ENCODE peak calls at places on chromosomes 16 and 17, in nine cellular contexts. L is activated CD8-positive, alpha-beta T cell treated with anti-CD3 and anti-CD28 coated beads, Interleukin-2, amount 10 ng/mL, durations not matched to agents 7 days and 5 days; W is heart right ventricle; X is fibroblast of mammary gland; C is hepatocyte; K is AML-193; R is nephron progenitor cell; H is epithelial cell of proximal tubule; Q is B cell. P is an unnamed sample.

GRCh38 chr16:85136213-85136704 is 24.0 kb upstream of the CIBAR2 start:
- DNase-seq in W (peak), C (no peak), X (peak), L (no peak), Q (no peak), H (no peak), K (peak), R (peak), P (no peak)

GRCh38 chr16:29307598-29308507 is 98.7 kb downstream of the NPIPB11 start:
- DNase-seq in H (no peak), K (no peak), R (no peak), C (no peak), W (no peak), X (peak), L (no peak), Q (no peak), P (no peak)

GRCh38 chr16:3485821-3486505 is 9.3 kb downstream of the C16orf90 start:
- DNase-seq in H (no peak), C (no peak), L (no peak), X (no peak), K (no peak), Q (no peak), R (no peak), W (no peak), P (no peak)

GRCh38 chr17:28227278-28228108 is 91.5 kb upstream of the TMEM97 start:
- DNase-seq in W (peak), Q (peak), K (no peak), H (no peak), L (peak), C (peak), X (peak), R (peak), P (peak)

GRCh38 chr17:48241131-48241591 is 133.6 kb downstream of the SNX11 start:
- DNase-seq in H (no peak), W (peak), X (peak), Q (no peak), R (peak), C (peak), K (peak), L (peak), P (peak)

GRCh38 chr17:5584971-5585794 is 874 bp upstream of the NLRP1 start:
- DNase-seq in W (no peak), C (no peak), R (no peak), L (no peak), Q (no peak), K (no peak), H (peak), X (peak), P (no peak)

GRCh38 chr16:23801387-23801786 is 34.4 kb upstream of the PRKCB start:
- DNase-seq in C (peak), X (peak), W (peak), H (no peak), K (peak), Q (peak), R (peak), L (peak), P (peak)

GRCh38 chr16:90046971-90047713 is 27.9 kb upstream of the DBNDD1 start:
- DNase-seq in Q (no peak), W (peak), K (no peak), X (peak), H (no peak), L (no peak), C (peak), R (peak), P (peak)

GRCh38 chr16:29820271-29820701 is at the start of gene MVP:
- DNase-seq in X (peak), K (peak), W (peak), L (peak), R (peak), Q (peak), C (peak), H (no peak), P (peak)

GRCh38 chr17:27247071-27247957 is 46.6 kb upstream of the WSB1 start:
- DNase-seq in L (no peak), W (peak), Q (no peak), C (peak), X (peak), H (no peak), K (no peak), R (no peak), P (peak)

GRCh38 chr16:67112591-67113399 is 3.1 kb downstream of the PHAF1 start:
- DNase-seq in C (no peak), R (no peak), H (no peak), L (no peak), K (no peak), W (no peak), Q (no peak), X (no peak), P (no peak)

GRCh38 chr16:15031179-15031578 is 24.7 kb downstream of the NTAN1 start:
- DNase-seq in Q (no peak), L (peak), X (no peak), C (no peak), R (no peak), H (no peak), K (no peak), W (no peak), P (no peak)

GRCh38 chr17:58693208-58693607 is 806 bp downstream of the RAD51C start:
- DNase-seq in K (no peak), X (peak), H (no peak), R (no peak), C (no peak), L (no peak), W (no peak), Q (no peak), P (no peak)

GRCh38 chr16:65195998-65196397 is 74.1 kb upstream of the CDH11 start:
- DNase-seq in X (no peak), R (no peak), L (no peak), K (no peak), C (peak), H (no peak), Q (no peak), W (no peak), P (no peak)

GRCh38 chr16:46715769-46716305 is 26.4 kb downstream of the ORC6 start:
- DNase-seq in Q (no peak), W (peak), H (no peak), X (peak), L (no peak), K (no peak), R (no peak), C (no peak), P (no peak)

GRCh38 chr17:73663614-73664013 is 19.4 kb upstream of the SDK2 start:
- DNase-seq in X (no peak), W (no peak), L (no peak), H (no peak), Q (no peak), R (no peak), C (no peak), K (no peak), P (no peak)

GRCh38 chr16:82767198-82767597 is 140.4 kb downstream of the CDH13 start:
- DNase-seq in H (no peak), X (no peak), K (no peak), L (no peak), W (no peak), R (no peak), C (no peak), Q (no peak), P (no peak)

GRCh38 chr16:3510410-3510809 is 9.6 kb downstream of the CLUAP1 start:
- DNase-seq in W (no peak), X (no peak), R (no peak), L (no peak), H (no peak), C (no peak), K (no peak), Q (no peak), P (no peak)

GRCh38 chr16:67857547-67858233 is 10.2 kb upstream of the CENPT start:
- DNase-seq in X (peak), L (no peak), K (no peak), C (peak), H (peak), W (peak), R (no peak), Q (no peak), P (peak)

GRCh38 chr17:8965394-8966168 is at the start of gene PIK3R5:
- DNase-seq in L (peak), R (peak), Q (peak), X (no peak), H (no peak), W (peak), K (peak), C (peak), P (peak)

GRCh38 chr17:69057280-69057679 is 3.4 kb downstream of the ABCA9 start:
- DNase-seq in C (no peak), X (no peak), L (no peak), W (no peak), Q (no peak), K (no peak), R (no peak), H (no peak), P (no peak)

GRCh38 chr17:68328676-68329075 is 37.4 kb downstream of the ARSG start:
- DNase-seq in R (no peak), H (no peak), W (no peak), C (peak), L (no peak), Q (no peak), X (no peak), K (no peak), P (no peak)

GRCh38 chr16:86597880-86598606 is 19.7 kb downstream of the FOXL1 start:
- DNase-seq in W (no peak), X (no peak), L (no peak), K (no peak), H (no peak), R (no peak), Q (no peak), C (no peak), P (peak)

GRCh38 chr17:52025231-52025630 is 133.3 kb downstream of the CA10 start:
- DNase-seq in R (no peak), X (no peak), W (no peak), Q (no peak), H (no peak), K (no peak), C (no peak), L (no peak), P (no peak)

GRCh38 chr16:7182510-7183109 is 150.0 kb upstream of the RBFOX1 start:
- DNase-seq in L (no peak), R (peak), W (no peak), C (peak), H (no peak), Q (no peak), K (no peak), X (no peak), P (no peak)

GRCh38 chr16:57883480-57883879 is 81.2 kb upstream of the KIFC3 start:
- DNase-seq in R (no peak), C (no peak), K (no peak), L (no peak), X (no peak), W (no peak), H (no peak), Q (no peak), P (no peak)

GRCh38 chr17:50114849-50115357 is 15.1 kb downstream of the SAMD14 start:
- DNase-seq in W (no peak), H (no peak), Q (no peak), C (peak), K (peak), L (peak), R (peak), X (peak), P (no peak)

GRCh38 chr17:71342726-71343125 is 778.1 kb upstream of the SOX9 start:
- DNase-seq in L (no peak), H (no peak), Q (no peak), X (no peak), R (no peak), C (no peak), K (no peak), W (no peak), P (no peak)

GRCh38 chr17:29929544-29930398 is at the start of gene SSH2:
- DNase-seq in K (peak), W (peak), C (peak), H (peak), X (peak), Q (peak), R (peak), L (peak), P (peak)

GRCh38 chr16:50857881-50858280 is 116.0 kb downstream of the CYLD start:
- DNase-seq in H (no peak), R (no peak), X (no peak), C (no peak), Q (no peak), W (no peak), K (no peak), L (peak), P (no peak)